ENCODE peak calls at places on chromosome 1, in seven cellular contexts. D is A549, U is ovary, I is body of pancreas, R is heart left ventricle, J is H54, L is spleen. V is an unnamed sample.

GRCh38 chr1:39268906-39269305 is 64.4 kb downstream of the MACF1 start:
- DNase-seq in U (no peak), I (no peak), L (no peak), D (no peak), J (no peak), R (no peak), V (no peak)

GRCh38 chr1:2412395-2412772 is at the start of gene PEX10:
- DNase-seq in U (peak; percentile 98), R (peak; percentile 98), J (peak; percentile 84), I (peak; percentile 98), D (peak; percentile 56), L (peak; percentile 100), V (peak; percentile 96)

GRCh38 chr1:2862441-2863148 is 61.1 kb upstream of the TTC34 start:
- DNase-seq in R (peak; percentile 18), D (no peak), L (no peak), I (no peak), J (no peak), U (no peak), V (no peak)

GRCh38 chr1:102942324-102942723 is 166.0 kb downstream of the COL11A1 start:
- DNase-seq in J (no peak), R (no peak), L (no peak), U (no peak), I (no peak), D (no peak), V (no peak)

GRCh38 chr1:78603206-78603605 is 17.0 kb upstream of the IFI44L start:
- DNase-seq in D (no peak), U (no peak), I (no peak), L (no peak), J (no peak), R (no peak), V (no peak)

GRCh38 chr1:156998840-156999239 is 46.7 kb downstream of the ARHGEF11 start:
- DNase-seq in R (no peak), L (no peak), I (no peak), U (no peak), J (no peak), D (no peak), V (no peak)

GRCh38 chr1:32900956-32901822 is at the start of gene TMEM54:
- DNase-seq in I (peak; percentile 82), U (peak; percentile 70), D (no peak), R (peak; percentile 66), J (no peak), L (peak; percentile 72), V (peak; percentile 77)

GRCh38 chr1:197761654-197762053 is 13.6 kb downstream of the DENND1B start:
- DNase-seq in L (no peak), R (no peak), I (no peak), J (no peak), U (no peak), D (no peak), V (no peak)

GRCh38 chr1:57503337-57503736 is 79.5 kb upstream of the DAB1 start:
- DNase-seq in R (no peak), L (no peak), J (no peak), I (no peak), D (no peak), U (no peak), V (no peak)

GRCh38 chr1:218367118-218367517 is 22.0 kb downstream of the TGFB2 start:
- DNase-seq in L (no peak), D (no peak), J (no peak), R (no peak), U (no peak), I (no peak), V (no peak)

GRCh38 chr1:22039594-22040347 is 12.7 kb upstream of the CDC42 start:
- DNase-seq in I (peak; percentile 68), U (no peak), R (peak; percentile 79), L (peak; percentile 94), D (no peak), J (peak; percentile 38), V (peak; percentile 46)

DNA sequence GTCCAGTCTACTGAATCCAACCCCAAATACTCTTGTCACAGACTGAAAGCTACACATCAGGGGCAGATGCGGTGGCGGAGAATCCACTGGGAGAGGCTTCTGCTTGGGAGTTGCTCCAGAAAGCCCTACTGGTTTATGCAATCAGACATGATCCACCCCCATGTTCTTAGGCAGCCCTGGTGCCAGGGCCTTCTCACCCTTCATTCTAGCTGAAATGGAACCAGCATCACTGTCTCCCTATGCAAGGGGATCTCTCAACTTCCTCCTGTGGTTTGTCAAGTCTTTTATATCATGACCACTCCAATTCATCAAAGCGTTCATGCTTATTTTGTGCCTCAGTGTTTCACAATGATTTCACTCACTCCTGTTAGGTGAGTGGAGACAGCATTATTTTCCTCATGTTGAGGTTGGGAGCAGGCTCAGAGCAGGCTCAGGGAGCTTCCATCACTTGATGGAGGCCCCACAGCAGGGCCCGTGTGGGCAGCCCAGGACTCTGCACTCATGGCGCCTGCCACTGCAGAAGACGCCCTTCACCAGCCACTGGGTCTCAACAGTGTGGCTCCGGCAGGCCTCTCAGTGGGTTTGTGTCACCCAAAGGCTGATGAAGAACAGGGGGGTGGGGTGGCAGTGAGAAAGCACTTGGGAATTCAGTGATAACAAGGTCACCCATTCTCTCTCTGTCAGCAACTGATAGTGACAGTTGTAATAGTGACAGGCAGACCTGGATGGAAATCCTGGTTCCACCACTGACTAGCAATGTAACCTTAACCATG is 67.1 kb downstream of the CD58 start:
- DNase-seq in I (no peak), R (peak; percentile 74), J (no peak), L (peak; percentile 88), D (no peak), U (no peak), V (no peak)
- TF ChIP-seq POLR2A in I (no peak), R (no peak), J (no peak), L (no peak), D (no peak), U (no peak), V (no peak)

DNA sequence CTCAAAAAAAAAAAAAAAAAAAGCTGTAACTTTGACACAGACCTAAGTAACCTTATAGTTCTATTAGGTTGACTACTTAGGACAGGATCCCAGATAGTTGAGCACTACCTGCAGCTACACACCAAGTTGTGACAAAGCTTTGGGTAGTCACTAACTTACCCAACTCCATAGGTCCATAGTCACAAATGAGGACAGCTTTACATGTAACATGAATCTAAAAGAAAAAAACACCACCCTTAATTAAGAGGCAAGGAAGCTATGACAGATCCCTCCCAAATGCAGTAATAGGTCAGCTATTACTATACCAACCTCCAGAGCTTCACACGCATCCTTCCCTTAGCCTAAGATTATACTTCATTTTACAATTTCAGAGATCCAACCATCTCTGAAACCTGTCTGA is 12.7 kb upstream of the RAB42 start:
- DNase-seq in U (no peak), L (no peak), I (no peak), J (no peak), R (no peak), D (no peak), V (no peak)
- TF ChIP-seq POLR2A in U (no peak), L (no peak), I (no peak), J (no peak), R (no peak), D (no peak), V (no peak)

DNA sequence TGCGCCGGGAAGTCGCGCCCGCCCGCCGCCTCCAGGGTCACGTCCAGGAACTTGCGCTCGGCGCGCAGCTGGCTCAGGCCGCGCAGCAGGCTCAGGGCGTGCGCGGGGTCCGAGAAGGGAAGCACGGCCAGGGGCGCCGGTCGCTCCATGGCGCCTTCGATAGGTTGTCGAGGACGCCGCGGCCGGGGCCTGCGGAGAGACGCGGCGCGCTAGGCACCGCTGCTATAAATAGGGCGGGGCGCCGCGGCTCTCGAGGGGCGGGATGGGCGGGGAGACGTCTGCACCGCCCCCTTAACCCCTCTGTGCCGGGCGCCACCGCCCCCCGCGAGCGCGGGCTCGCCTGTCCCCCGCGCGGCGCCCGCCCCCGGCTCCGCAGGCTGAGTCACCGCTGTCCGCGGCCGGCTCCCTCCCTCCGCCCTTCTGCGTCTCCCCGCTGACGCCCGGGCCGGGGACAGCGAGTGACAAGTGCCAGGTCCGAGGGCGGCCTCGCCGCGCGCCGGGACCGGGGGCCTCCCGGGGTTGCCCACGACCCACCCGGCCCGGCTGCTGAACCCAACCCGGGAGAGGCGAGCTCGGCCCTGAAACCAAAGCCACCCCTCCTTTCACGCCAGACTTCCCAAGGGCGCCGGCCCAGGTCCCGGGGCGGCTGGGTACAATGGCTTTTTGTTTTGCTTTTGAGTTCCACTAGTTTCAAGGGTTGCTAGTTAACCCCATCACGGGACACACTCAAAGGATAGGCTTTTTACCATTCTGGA is at the start of gene KLHL21:
- DNase-seq in D (peak; percentile 66), I (peak; percentile 92), J (peak; percentile 66), L (peak; percentile 97), R (peak; percentile 94), U (peak; percentile 92), V (peak; percentile 87)
- TF ChIP-seq POLR2A in D (peak; percentile 96), I (peak; percentile 86), J (peak; percentile 89), L (peak; percentile 72), R (peak; percentile 70), U (peak; percentile 92), V (peak; percentile 85)

GRCh38 chr1:113905435-113905861 is 322 bp downstream of the DCLRE1B start:
- DNase-seq in D (no peak), U (no peak), J (no peak), I (no peak), L (peak; percentile 92), R (no peak), V (peak; percentile 20)

GRCh38 chr1:113903496-113904291 is 905 bp downstream of the AP4B1 start:
- DNase-seq in I (no peak), J (no peak), R (no peak), U (no peak), D (no peak), L (no peak), V (no peak)

GRCh38 chr1:113901171-113901570 is 3.4 kb downstream of the AP4B1 start:
- DNase-seq in D (no peak), L (no peak), U (no peak), R (no peak), I (no peak), J (no peak), V (no peak)

GRCh38 chr1:113904292-113904673 is 316 bp downstream of the AP4B1 start:
- DNase-seq in L (no peak), D (no peak), R (no peak), J (no peak), I (no peak), U (no peak), V (no peak)

GRCh38 chr1:113904674-113905434 is at the start of the genes AP4B1 and DCLRE1B:
- DNase-seq in U (peak; percentile 98), D (peak; percentile 86), R (peak; percentile 99), L (peak; percentile 100), I (peak; percentile 99), J (peak; percentile 93), V (peak; percentile 98)
- TF ChIP-seq POLR2A in U (peak; percentile 54), D (peak; percentile 76), R (no peak), L (peak; percentile 55), I (peak; percentile 86), J (peak; percentile 84), V (peak; percentile 50)

DNA sequence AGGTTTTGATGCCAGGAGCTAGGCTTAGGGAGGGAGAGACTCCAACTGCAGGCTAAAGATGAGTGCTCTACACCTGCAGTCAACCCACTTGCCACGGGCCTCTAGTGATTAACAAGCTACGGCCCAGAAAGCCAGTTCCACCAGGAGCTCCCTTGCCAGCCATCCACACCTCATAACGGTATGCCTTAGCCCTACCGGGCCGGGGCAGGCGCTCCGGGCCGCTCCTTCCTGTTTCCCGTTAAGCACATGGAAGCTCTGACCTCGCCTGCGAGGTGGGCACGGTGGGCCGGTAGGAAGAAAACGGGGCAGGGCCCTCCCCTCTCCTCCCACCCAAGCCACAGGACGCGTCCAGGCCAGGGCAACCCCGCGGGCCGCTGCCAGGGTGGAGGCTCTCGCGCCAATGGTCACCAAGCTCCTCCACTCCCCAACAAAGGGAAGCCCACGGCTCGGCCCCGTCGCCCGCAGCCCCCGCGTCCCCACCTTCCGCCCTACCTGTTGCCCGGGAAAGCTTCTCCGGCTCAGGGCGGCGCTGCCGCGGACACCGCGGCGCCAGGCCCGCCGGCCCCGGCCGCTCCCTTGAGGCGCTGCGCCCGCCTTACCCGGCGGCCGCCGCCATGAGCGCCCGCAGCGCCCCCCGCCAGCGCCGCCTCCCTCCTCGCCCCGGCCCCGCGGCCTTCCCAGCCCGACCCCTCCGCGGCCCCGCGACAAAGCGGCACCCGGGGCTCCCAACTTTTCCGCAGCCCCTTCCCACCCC is 632 bp downstream of the CERS2 start:
- DNase-seq in L (peak; percentile 90), R (peak; percentile 50), D (no peak), I (peak; percentile 47), U (peak; percentile 57), J (no peak), V (peak; percentile 34)
- TF ChIP-seq POLR2A in L (no peak), R (no peak), D (no peak), I (no peak), U (no peak), J (peak; percentile 43), V (peak; percentile 15)

V was measured in prostate gland.